ENCODE peak calls at places on chromosomes 12 and 14, in five cellular contexts. A, T, Z, U and M are unnamed samples.

GRCh38 chr12:122052285-122052684 is 26.3 kb upstream of the MLXIP start:
- DNase-seq in A (no peak), T (no peak), Z (no peak), U (no peak), M (no peak)

GRCh38 chr14:97380539-97380941 is 583.4 kb downstream of the VRK1 start:
- DNase-seq in A (no peak), T (peak), Z (no peak), U (no peak), M (no peak)

GRCh38 chr14:91243098-91243483 is 1.4 kb downstream of the GPR68 start:
- DNase-seq in A (no peak), T (no peak), Z (no peak), U (no peak), M (no peak)

GRCh38 chr14:68880581-68881105 is 87.8 kb upstream of the ZFP36L1 start:
- DNase-seq in A (no peak), T (no peak), Z (no peak), U (no peak), M (no peak)

GRCh38 chr14:59897757-59898383 is 22.1 kb upstream of the LRRC9 start:
- DNase-seq in A (peak), T (peak), Z (peak), U (no peak), M (peak)

GRCh38 chr14:54600685-54601084 is 33.8 kb downstream of the SAMD4A start:
- DNase-seq in A (no peak), T (no peak), Z (no peak), U (no peak), M (no peak)

GRCh38 chr12:107568718-107569117 is 116.9 kb upstream of the PWP1 start:
- DNase-seq in A (no peak), T (no peak), Z (no peak), U (no peak), M (no peak)

GRCh38 chr14:104865631-104866441 is 768 bp downstream of the CEP170B start:
- DNase-seq in A (no peak), T (peak), Z (peak), U (no peak), M (no peak)

GRCh38 chr14:51653096-51653814 is 1.5 kb downstream of the FRMD6 start:
- DNase-seq in A (no peak), T (no peak), Z (no peak), U (no peak), M (no peak)

GRCh38 chr12:22722081-22722480 is 97.1 kb downstream of the ETNK1 start:
- DNase-seq in A (no peak), T (no peak), Z (no peak), U (no peak), M (no peak)

GRCh38 chr12:91191516-91192111 is 9.0 kb upstream of the DCN start:
- DNase-seq in A (no peak), T (no peak), Z (no peak), U (no peak), M (no peak)

GRCh38 chr12:62934799-62935674 is at the start of gene PPM1H:
- DNase-seq in A (peak), T (peak), Z (peak), U (no peak), M (peak)

GRCh38 chr14:88695873-88696272 is 96.9 kb downstream of the EML5 start:
- DNase-seq in A (no peak), T (no peak), Z (no peak), U (no peak), M (no peak)

GRCh38 chr12:10667581-10667980 is 6.3 kb downstream of the STYK1 start:
- DNase-seq in A (no peak), T (no peak), Z (no peak), U (no peak), M (no peak)

GRCh38 chr14:97446087-97446486 is 648.9 kb downstream of the VRK1 start:
- DNase-seq in A (no peak), T (no peak), Z (no peak), U (no peak), M (no peak)

GRCh38 chr12:2229661-2230539 is 177.1 kb downstream of the CACNA1C start:
- DNase-seq in A (no peak), T (no peak), Z (peak), U (no peak), M (no peak)

GRCh38 chr12:43069768-43070221 is 480.2 kb upstream of the PRICKLE1 start:
- DNase-seq in A (no peak), T (no peak), Z (no peak), U (peak), M (no peak)

GRCh38 chr12:88934163-88934747 is 354.0 kb upstream of the KITLG start:
- DNase-seq in A (no peak), T (peak), Z (no peak), U (no peak), M (no peak)

GRCh38 chr12:22046968-22047390 is 961 bp downstream of the CMAS start:
- DNase-seq in A (no peak), T (no peak), Z (no peak), U (no peak), M (no peak)

GRCh38 chr12:1504304-1505150 is 89.9 kb downstream of the FBXL14 start:
- DNase-seq in A (no peak), T (no peak), Z (no peak), U (no peak), M (no peak)

GRCh38 chr14:81450100-81450531 is 50.0 kb upstream of the STON2 start:
- DNase-seq in A (no peak), T (no peak), Z (no peak), U (no peak), M (no peak)

GRCh38 chr14:64767215-64767964 is 63.2 kb downstream of the PLEKHG3 start:
- DNase-seq in A (no peak), T (no peak), Z (no peak), U (no peak), M (no peak)

GRCh38 chr14:70718383-70719123 is 76.8 kb downstream of the TTC9 start:
- DNase-seq in A (no peak), T (no peak), Z (no peak), U (no peak), M (no peak)

GRCh38 chr12:68904351-68904982 is 28.5 kb downstream of the CPM start:
- DNase-seq in A (no peak), T (no peak), Z (no peak), U (no peak), M (no peak)

GRCh38 chr14:53767566-53767965 is 189.1 kb downstream of the BMP4 start:
- DNase-seq in A (no peak), T (no peak), Z (no peak), U (no peak), M (no peak)

GRCh38 chr14:74302160-74302628 is 540 bp downstream of the ABCD4 start:
- DNase-seq in A (peak), T (no peak), Z (peak), U (peak), M (no peak)

GRCh38 chr14:102589761-102590290 is 2.6 kb upstream of the RCOR1 start:
- DNase-seq in A (no peak), T (no peak), Z (no peak), U (no peak), M (no peak)

GRCh38 chr12:25716842-25717241 is 163.8 kb upstream of the LMNTD1 start:
- DNase-seq in A (no peak), T (no peak), Z (no peak), U (no peak), M (no peak)

GRCh38 chr12:108720757-108721514 is 10.4 kb downstream of the CORO1C start:
- DNase-seq in A (no peak), T (no peak), Z (no peak), U (no peak), M (no peak)
- TF ChIP-seq SRF in A (no peak), T (no peak), Z (no peak), U (no peak), M (no peak)

GRCh38 chr12:55955344-55955743 is 10.5 kb downstream of the PMEL start:
- DNase-seq in A (no peak), T (no peak), Z (no peak), U (no peak), M (no peak)

GRCh38 chr12:55957106-55957859 is 8.6 kb downstream of the PMEL start:
- DNase-seq in A (no peak), T (no peak), Z (no peak), U (no peak), M (no peak)

DNA sequence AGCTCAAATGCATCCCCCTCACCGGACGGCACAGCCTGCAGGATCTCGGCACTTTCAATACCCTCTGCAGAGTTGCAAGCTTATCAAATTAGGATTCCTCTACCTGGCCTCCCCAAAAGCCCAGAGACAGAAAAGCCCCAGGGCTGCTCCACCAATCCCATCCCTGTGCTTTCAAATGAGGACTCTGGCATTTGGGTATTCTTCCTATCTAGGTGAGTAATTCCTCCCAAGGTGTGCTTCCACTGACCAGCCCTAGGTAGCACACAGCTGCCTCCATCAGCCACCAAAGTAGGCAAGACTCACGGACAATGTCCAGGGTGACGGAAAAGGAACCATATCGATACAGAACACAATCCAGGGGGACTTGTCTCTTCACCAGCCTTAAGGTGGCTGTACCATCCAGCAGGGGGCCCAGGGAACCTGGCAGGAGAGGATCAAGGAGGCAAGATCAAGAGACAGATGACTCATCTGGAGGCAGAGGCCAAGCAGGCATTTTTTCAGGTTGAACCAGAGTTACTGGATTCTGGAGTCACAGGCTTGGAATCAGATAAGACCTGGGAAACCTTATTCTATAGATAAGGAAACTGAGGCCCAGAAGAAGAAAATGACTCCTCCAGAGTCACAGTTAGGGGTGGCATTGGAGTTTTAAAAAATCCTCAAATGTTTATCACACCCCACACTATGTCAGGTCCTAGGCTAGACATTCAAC is 9.9 kb downstream of the PMEL start:
- DNase-seq in A (peak), T (peak), Z (peak), U (no peak), M (no peak)
- TF ChIP-seq SRF in A (no peak), T (no peak), Z (no peak), U (no peak), M (no peak)

DNA sequence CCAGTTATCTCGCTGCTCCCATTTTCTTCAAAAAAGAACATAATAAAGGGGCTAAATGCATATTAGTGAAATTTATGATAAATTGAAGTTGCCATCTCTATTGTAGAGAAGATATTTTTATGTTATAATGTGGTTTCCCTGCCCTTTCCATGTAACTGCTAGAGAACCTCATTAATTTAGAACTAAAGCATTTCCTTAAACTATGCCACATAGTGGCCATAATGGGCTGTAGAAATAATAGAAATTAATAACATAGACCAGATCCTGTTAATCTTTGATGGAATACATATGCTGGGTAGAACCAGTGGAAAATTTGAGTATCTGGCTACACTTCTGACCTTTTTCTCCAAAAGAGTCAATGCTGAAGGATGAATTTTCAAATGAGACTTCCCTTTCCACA is 376.7 kb downstream of the PDZRN4 start:
- DNase-seq in A (no peak), T (no peak), Z (no peak), U (no peak), M (no peak)
- TF ChIP-seq SRF in A (no peak), T (no peak), Z (no peak), U (no peak), M (no peak)

DNA sequence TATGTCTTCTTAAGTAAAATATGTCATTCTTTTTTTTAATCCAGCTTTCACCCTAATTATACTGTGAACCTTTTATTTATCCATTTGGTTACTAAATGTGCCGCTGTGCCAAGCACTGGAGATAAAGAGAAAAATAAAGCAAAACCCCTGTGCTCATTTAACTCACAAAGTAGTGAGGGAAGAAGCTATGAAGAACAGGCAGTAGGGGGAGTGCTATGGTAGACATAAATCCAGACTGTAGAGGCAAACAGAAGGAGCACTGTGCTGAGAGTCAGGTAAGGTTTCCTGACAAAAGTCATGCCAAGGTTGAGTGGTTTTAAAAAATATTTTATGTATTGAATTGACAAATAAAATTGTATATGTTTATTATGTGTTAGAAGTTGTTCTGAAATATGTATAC is 188.5 kb upstream of the SYT10 start:
- DNase-seq in A (no peak), T (no peak), Z (no peak), U (no peak), M (no peak)
- TF ChIP-seq SRF in A (no peak), T (no peak), Z (no peak), U (no peak), M (no peak)

GRCh38 chr14:92631098-92631497 is 117.3 kb downstream of the LGMN start:
- DNase-seq in A (no peak), T (no peak), Z (no peak), U (no peak), M (no peak)

GRCh38 chr14:92635031-92635430 is 113.4 kb downstream of the LGMN start:
- DNase-seq in A (no peak), T (no peak), Z (no peak), U (no peak), M (no peak)

GRCh38 chr14:92633724-92634123 is 114.7 kb downstream of the LGMN start:
- DNase-seq in A (no peak), T (no peak), Z (no peak), U (no peak), M (no peak)

GRCh38 chr14:92633274-92633616 is 115.2 kb downstream of the LGMN start:
- DNase-seq in A (no peak), T (no peak), Z (no peak), U (no peak), M (no peak)

DNA sequence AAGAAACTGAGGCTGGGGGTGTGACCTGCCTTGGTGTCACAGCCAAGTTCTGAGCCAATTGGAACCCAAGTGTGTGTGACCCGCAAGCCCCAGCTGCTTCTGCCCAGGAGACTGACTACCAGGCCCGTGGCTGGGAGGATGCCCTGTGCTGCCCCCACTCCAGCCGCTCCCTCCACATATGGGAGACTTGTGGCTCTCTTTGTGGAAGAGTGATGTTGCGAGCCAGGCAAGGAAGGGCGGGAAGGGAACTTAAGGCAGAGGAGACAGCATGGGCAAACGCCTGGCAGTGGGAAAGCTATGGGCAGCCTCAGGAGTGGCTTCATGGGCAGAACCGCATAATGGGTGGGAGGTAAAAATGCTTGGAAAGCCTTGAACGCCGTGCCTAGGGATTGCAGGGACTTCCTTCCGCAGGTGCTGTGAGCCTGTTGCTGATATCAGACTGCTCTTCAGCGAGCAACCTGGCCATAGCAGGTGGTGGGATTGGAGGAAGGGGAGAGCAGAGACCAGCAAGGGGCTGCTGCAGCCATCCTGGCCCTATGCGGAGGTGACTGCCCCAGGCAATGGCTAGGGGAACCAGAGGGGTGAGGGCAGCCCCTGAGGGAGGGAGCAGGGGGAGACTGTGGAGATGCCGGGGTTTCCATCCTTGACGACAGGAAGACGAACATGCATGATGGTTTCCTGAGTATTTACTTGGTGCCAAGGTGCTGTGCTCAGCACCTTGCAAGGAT is 115.7 kb downstream of the LGMN start:
- DNase-seq in A (no peak), T (no peak), Z (no peak), U (no peak), M (no peak)
- TF ChIP-seq SRF in A (no peak), T (no peak), Z (no peak), U (no peak), M (no peak)

GRCh38 chr14:86196476-86196875 is 666.5 kb downstream of the FLRT2 start:
- DNase-seq in A (no peak), T (no peak), Z (no peak), U (no peak), M (no peak)
- TF ChIP-seq SRF in A (no peak), T (no peak), Z (no peak), U (no peak), M (no peak)

GRCh38 chr12:4388662-4389061 is 9.2 kb upstream of the FGF23 start:
- DNase-seq in A (no peak), T (no peak), Z (peak), U (no peak), M (no peak)

GRCh38 chr12:4395818-4396217 is 16.3 kb upstream of the FGF23 start:
- DNase-seq in A (no peak), T (no peak), Z (no peak), U (no peak), M (no peak)

GRCh38 chr12:4392223-4392742 is 12.8 kb upstream of the FGF23 start:
- DNase-seq in A (no peak), T (no peak), Z (peak), U (no peak), M (no peak)

GRCh38 chr12:4388032-4388431 is 8.5 kb upstream of the FGF23 start:
- DNase-seq in A (no peak), T (no peak), Z (peak), U (no peak), M (no peak)

DNA sequence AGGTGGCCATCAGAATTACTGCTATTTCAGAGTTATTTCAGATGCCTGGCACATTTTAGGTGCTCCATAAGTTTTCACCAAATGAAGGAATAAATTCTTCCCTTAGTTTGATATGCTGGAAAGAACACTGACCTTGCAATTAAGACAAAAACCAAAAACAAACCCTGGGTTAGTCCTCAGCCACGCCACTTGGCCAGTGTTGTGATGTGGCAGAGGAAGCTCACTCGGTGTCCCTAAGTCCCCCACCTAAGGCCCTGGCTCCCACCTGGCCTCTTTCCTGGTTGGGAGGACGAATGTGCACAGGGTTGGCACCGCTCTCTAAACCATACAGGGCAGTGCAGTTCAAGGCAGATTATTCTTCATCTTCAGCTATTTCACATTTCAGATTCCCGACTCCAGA is 13.7 kb upstream of the FGF23 start:
- DNase-seq in A (no peak), T (no peak), Z (no peak), U (no peak), M (no peak)
- TF ChIP-seq SRF in A (no peak), T (no peak), Z (no peak), U (no peak), M (no peak)

DNA sequence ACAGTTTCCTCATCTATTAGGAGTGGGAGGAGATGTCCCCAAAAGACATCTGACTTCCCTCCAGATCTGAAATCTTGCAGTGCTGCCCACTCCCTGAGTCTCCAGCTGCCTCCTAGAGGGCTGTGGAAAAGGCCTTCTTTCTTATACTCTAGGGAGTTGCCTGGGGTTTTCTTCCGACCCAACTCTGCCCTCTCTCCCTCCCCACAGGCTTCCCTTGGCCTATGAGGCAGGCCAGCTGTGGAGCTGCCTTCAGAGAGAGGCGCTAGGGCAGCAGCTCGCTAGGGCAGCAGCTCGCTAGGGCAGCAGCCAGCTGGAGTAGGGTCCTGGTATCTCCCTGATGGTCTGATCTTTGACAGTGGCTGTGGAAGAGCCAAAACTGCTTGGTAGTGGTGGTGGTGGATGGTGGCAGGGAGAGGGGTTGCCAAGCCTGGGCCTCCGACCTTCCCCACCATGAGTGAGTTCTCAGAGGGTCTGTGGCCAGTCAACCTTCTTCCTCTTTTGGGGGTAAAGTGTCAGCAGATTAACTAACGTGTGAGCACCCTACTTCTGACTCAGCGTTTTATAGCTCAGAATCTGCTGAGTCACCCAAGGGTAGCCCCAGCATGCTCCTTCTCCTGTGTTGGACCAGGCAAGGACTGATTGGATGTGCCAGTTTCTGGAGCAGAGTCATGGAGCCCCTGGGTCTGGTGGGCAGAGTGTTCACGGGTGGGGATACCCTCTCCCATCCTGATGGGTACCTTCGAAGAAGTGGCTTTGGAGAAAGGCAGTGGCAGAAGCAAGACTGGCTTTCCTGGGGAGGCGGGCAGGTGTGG is 2.3 kb downstream of the SLC48A1 start:
- DNase-seq in A (no peak), T (no peak), Z (peak), U (no peak), M (no peak)
- TF ChIP-seq SRF in A (no peak), T (no peak), Z (no peak), U (no peak), M (no peak)